ENCODE peak calls at places on chromosome 18, in four cellular contexts. L, Z, E and R are unnamed samples.

GRCh38 chr18:64436111-64436510 is 287.2 kb upstream of the LINC00305 start:
- DNase-seq in Z (no peak), L (no peak), E (no peak), R (no peak)

GRCh38 chr18:25563816-25564370 is 211.9 kb upstream of the ZNF521 start:
- DNase-seq in Z (no peak), L (no peak), E (no peak), R (no peak)

GRCh38 chr18:12376034-12376717 is 851 bp downstream of the AFG3L2 start:
- DNase-seq in L (peak; percentile 37), Z (no peak), E (peak; percentile 31), R (peak; percentile 14)

GRCh38 chr18:31329787-31330438 is 12.0 kb downstream of the DSG1 start:
- DNase-seq in Z (no peak), L (no peak), E (no peak), R (no peak)

GRCh38 chr18:44803019-44803650 is 122.4 kb downstream of the SETBP1 start:
- DNase-seq in E (peak; percentile 63), L (no peak), Z (no peak), R (peak; percentile 24)

GRCh38 chr18:45839415-45840395 is 14.2 kb downstream of the SIGLEC15 start:
- DNase-seq in Z (no peak), E (peak; percentile 81), L (no peak), R (peak; percentile 84)

GRCh38 chr18:52844323-52844722 is 504.3 kb downstream of the DCC start:
- DNase-seq in Z (no peak), E (no peak), L (no peak), R (no peak)

GRCh38 chr18:6013101-6013790 is 117.9 kb upstream of the TMEM200C start:
- DNase-seq in L (no peak), Z (no peak), E (peak; percentile 49), R (peak; percentile 64)

GRCh38 chr18:58557013-58557435 is 71.9 kb downstream of the ALPK2 start:
- DNase-seq in L (no peak), E (no peak), Z (peak; percentile 15), R (no peak)

GRCh38 chr18:76621782-76622495 is 126.9 kb upstream of the ZNF516 start:
- DNase-seq in E (peak; percentile 38), Z (no peak), L (no peak), R (peak; percentile 55)

GRCh38 chr18:37393221-37393828 is 172.3 kb downstream of the CELF4 start:
- DNase-seq in Z (peak; percentile 21), E (no peak), L (no peak), R (no peak)

GRCh38 chr18:10041180-10041579 is 127.4 kb downstream of the VAPA start:
- DNase-seq in L (no peak), E (peak; percentile 76), Z (no peak), R (no peak)

GRCh38 chr18:48037481-48038271 is 107.2 kb upstream of the SMAD2 start:
- DNase-seq in E (no peak), Z (no peak), L (no peak), R (no peak)

GRCh38 chr18:44887227-44887631 is 206.5 kb downstream of the SETBP1 start:
- DNase-seq in Z (no peak), L (peak; percentile 36), E (peak; percentile 61), R (peak; percentile 55)

GRCh38 chr18:36527025-36527424 is 229.5 kb downstream of the FHOD3 start:
- DNase-seq in L (no peak), E (no peak), Z (no peak), R (no peak)

GRCh38 chr18:32683044-32683443 is 89.8 kb downstream of the KLHL14 start:
- DNase-seq in Z (no peak), E (no peak), L (no peak), R (no peak)

GRCh38 chr18:60279394-60279793 is 93.2 kb downstream of the MC4R start:
- DNase-seq in L (no peak), E (no peak), Z (no peak), R (no peak)

GRCh38 chr18:475202-475624 is 25.3 kb downstream of the COLEC12 start:
- DNase-seq in Z (no peak), L (peak; percentile 43), E (peak; percentile 94), R (peak; percentile 89)

GRCh38 chr18:74203811-74204210 is 55.5 kb downstream of the TIMM21 start:
- DNase-seq in E (no peak), Z (no peak), L (no peak), R (no peak)

GRCh38 chr18:8153887-8154583 is 455.2 kb upstream of the RAB12 start:
- DNase-seq in Z (no peak), E (peak; percentile 90), L (peak; percentile 30), R (peak; percentile 78)

GRCh38 chr18:8763611-8764010 is 58.3 kb downstream of the MTCL1 start:
- DNase-seq in L (no peak), Z (no peak), E (peak; percentile 34), R (no peak)

GRCh38 chr18:26655614-26656400 is 107.5 kb upstream of the KCTD1 start:
- DNase-seq in L (peak; percentile 49), E (peak; percentile 30), Z (peak; percentile 71), R (peak; percentile 78)